ENCODE peak calls at places on chromosomes 6 and 20, in nine cellular contexts. B is pancreas; S is prostate gland; I is CD8-positive, alpha-beta T cell; N is A549; O is HFFc6; A is progenitor cell of endocrine pancreas; X is GM12865; U is lower leg skin. M is an unnamed sample.

GRCh38 chr6:20044883-20045282 is 167.4 kb downstream of the MBOAT1 start:
- DNase-seq in B (no peak), O (no peak), A (no peak), U (no peak), N (no peak), S (no peak), I (no peak), X (no peak), M (no peak)

GRCh38 chr6:104943781-104944180 is 13.1 kb upstream of the LIN28B start:
- DNase-seq in B (no peak), X (no peak), N (no peak), I (no peak), O (peak; percentile 6), S (no peak), A (no peak), U (no peak), M (no peak)

GRCh38 chr20:51417745-51418529 is 124.6 kb downstream of the NFATC2 start:
- DNase-seq in N (no peak), U (no peak), A (no peak), X (peak; percentile 20), B (no peak), I (no peak), O (no peak), S (no peak), M (peak; percentile 55)

GRCh38 chr20:40414843-40415615 is 274.0 kb downstream of the MAFB start:
- DNase-seq in S (peak; percentile 88), O (no peak), X (no peak), N (no peak), I (no peak), B (no peak), U (no peak), A (no peak), M (no peak)

GRCh38 chr6:99026135-99026534 is 78.4 kb upstream of the FBXL4 start:
- DNase-seq in U (no peak), S (no peak), X (peak; percentile 13), A (no peak), I (no peak), B (no peak), N (no peak), O (no peak), M (no peak)

GRCh38 chr6:3414704-3415453 is 42.0 kb downstream of the SLC22A23 start:
- DNase-seq in B (no peak), N (no peak), O (no peak), A (no peak), I (peak; percentile 8), U (no peak), S (no peak), X (peak; percentile 52), M (no peak)

GRCh38 chr6:33744895-33745546 is 1.7 kb downstream of the IP6K3 start:
- DNase-seq in O (no peak), N (no peak), U (no peak), S (peak; percentile 90), I (no peak), A (no peak), X (no peak), B (no peak), M (no peak)

GRCh38 chr20:35947489-35947888 is 6.8 kb downstream of the SCAND1 start:
- DNase-seq in I (peak; percentile 5), S (no peak), A (no peak), B (no peak), N (peak; percentile 55), U (no peak), X (peak; percentile 54), O (peak; percentile 10), M (no peak)

GRCh38 chr6:31493875-31494694 is 3.9 kb upstream of the MICB start:
- DNase-seq in S (peak; percentile 73), N (peak; percentile 67), U (peak; percentile 73), O (peak; percentile 60), B (peak; percentile 72), A (peak; percentile 73), I (peak; percentile 70), X (peak; percentile 86), M (peak; percentile 81)

GRCh38 chr6:11011787-11012234 is 32.3 kb downstream of the ELOVL2 start:
- DNase-seq in N (peak; percentile 69), I (no peak), O (no peak), A (no peak), U (peak; percentile 17), B (peak; percentile 33), S (peak; percentile 6), X (peak; percentile 27), M (no peak)

GRCh38 chr6:105178110-105178509 is 1.7 kb downstream of the POPDC3 start:
- DNase-seq in O (peak; percentile 96), B (no peak), U (no peak), S (no peak), X (no peak), A (no peak), N (no peak), I (no peak), M (no peak)

GRCh38 chr6:117795234-117795633 is 111.8 kb upstream of the SLC35F1 start:
- DNase-seq in X (no peak), S (peak; percentile 17), N (no peak), A (no peak), U (no peak), O (no peak), B (no peak), I (no peak), M (no peak)

DNA sequence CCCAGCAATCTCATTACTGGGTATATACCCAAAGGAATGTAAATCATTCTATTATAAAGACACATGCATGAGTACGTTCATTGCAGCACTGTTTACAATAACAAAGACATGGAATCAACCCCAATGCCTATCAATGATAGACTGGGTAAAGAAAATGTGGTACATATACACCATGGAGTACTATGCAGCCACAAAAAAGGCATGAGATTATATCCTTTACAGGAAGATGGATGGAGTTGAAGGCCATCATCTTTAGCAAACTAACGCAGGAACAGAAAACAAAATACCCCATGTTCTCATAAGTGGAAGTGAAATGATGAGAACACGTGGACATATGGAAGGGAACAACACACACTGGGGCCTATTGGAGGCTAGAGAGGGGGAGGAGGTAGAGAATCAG is 115.7 kb downstream of the NUS1 start:
- DNase-seq in O (no peak), I (no peak), U (no peak), N (no peak), S (no peak), A (no peak), B (no peak), X (no peak), M (no peak)
- TF ChIP-seq CTCF in O (no peak), I (no peak), U (no peak), N (no peak), S (no peak), A (no peak), B (no peak), X (no peak), M (no peak)

DNA sequence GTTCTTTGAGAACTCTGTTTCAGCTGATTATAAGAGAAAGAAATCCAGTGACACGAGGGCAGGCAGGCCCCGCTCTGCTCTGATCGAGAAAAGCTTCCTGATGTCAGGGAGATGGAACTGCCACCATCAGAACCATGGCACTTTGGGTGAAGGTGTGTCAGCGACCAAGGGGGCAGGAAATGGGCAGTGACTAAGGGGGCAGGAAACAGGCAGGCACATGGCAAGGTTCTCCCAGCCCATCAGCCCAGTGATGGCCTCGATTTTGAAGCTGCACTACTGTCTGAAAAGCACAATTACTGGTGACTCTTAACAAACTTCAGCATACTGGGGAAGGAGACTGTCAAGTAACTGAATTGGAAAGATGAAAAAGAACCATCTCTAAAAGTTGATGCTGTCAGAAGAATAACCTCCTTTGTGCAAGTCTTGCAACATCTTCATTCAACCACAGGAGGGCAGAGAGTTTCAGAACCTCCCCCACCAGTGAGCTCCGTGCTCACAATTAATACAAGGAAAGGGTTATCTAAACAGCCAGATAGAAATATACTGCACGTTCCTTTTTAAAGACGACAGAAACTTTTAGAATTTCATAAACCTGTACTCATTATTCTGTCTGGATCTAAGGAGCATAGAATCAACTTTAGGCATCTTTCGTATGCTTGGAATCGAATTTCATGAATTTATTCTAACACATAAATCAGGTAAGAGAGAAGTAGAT is 39.1 kb downstream of the TMX4 start:
- DNase-seq in N (peak; percentile 70), U (no peak), A (no peak), I (no peak), O (peak; percentile 38), B (no peak), S (peak; percentile 10), X (peak; percentile 44), M (no peak)
- TF ChIP-seq CTCF in N (peak; percentile 48), U (no peak), A (peak; percentile 64), I (peak; percentile 24), O (peak; percentile 78), B (peak; percentile 9), S (no peak), X (peak; percentile 39), M (no peak)

GRCh38 chr20:64053841-64054661 is 4.6 kb upstream of the SOX18 start:
- DNase-seq in U (no peak), B (no peak), A (no peak), S (no peak), N (peak; percentile 52), O (no peak), I (no peak), X (no peak), M (no peak)
- TF ChIP-seq CTCF in U (no peak), B (no peak), A (peak; percentile 32), S (no peak), N (peak; percentile 19), O (peak; percentile 38), I (no peak), X (peak; percentile 21), M (no peak)

GRCh38 chr20:62222266-62222850 is 2.3 kb upstream of the HRH3 start:
- DNase-seq in U (no peak), X (no peak), A (no peak), B (no peak), O (no peak), I (no peak), N (no peak), S (no peak), M (no peak)
- TF ChIP-seq CTCF in U (no peak), X (no peak), A (no peak), B (no peak), O (no peak), I (no peak), N (no peak), S (no peak), M (no peak)

DNA sequence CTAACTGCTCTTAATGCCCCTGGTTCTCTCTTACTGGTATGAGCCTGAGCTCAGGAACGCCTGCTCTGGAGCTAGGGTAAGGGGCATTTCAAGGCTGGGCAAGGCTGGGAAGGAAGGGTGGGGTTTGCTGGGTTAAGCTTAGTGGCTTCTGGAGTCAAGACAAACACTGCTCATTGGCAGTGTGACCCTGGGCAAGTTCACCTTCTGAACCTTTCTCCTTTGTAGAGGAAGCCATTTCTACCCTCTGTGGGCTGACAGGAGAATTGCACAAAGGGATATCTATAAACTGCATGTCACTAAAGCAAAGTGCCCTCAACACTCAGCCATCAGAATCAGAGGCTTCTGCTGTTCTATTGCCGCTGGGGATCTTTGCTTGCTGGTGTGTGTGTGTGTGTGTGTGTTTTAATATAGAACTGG is 20.3 kb upstream of the LRRN4 start:
- DNase-seq in U (no peak), A (no peak), N (peak; percentile 52), X (peak; percentile 59), I (no peak), S (no peak), B (no peak), O (peak; percentile 7), M (no peak)
- TF ChIP-seq CTCF in U (no peak), A (peak; percentile 54), N (no peak), X (peak; percentile 50), I (no peak), S (no peak), B (no peak), O (peak; percentile 65), M (no peak)